ENCODE peak calls at places on chromosomes 16 and 17, in seven cellular contexts. One of them, this sample, is unnamed.

GRCh38 chr17:60102632-60103047 is 23.9 kb upstream of the HEATR6 start:
- DNase-seq in H7: no peak
- DNase-seq in Right ventricle myocardium superior: peak; percentile 59
- DNase-seq in non-pigmented ciliary epithelial cell: no peak
- DNase-seq in GM19239: no peak
- DNase-seq in HuH-7: no peak
- DNase-seq in nephron progenitor cell: no peak
- DNase-seq in this sample: no peak

GRCh38 chr16:1042076-1042744 is 30.3 kb upstream of the SSTR5 start:
- DNase-seq in Right ventricle myocardium superior: no peak
- DNase-seq in non-pigmented ciliary epithelial cell: no peak
- DNase-seq in H7: no peak
- DNase-seq in nephron progenitor cell: no peak
- DNase-seq in GM19239: no peak
- DNase-seq in HuH-7: no peak
- DNase-seq in this sample: no peak

GRCh38 chr17:77131919-77132318 is 8.8 kb upstream of the SEC14L1 start:
- DNase-seq in GM19239: no peak
- DNase-seq in HuH-7: peak; percentile 30
- DNase-seq in H7: no peak
- DNase-seq in Right ventricle myocardium superior: no peak
- DNase-seq in non-pigmented ciliary epithelial cell: no peak
- DNase-seq in nephron progenitor cell: no peak
- DNase-seq in this sample: no peak

GRCh38 chr16:80233097-80233835 is 307.5 kb upstream of the DYNLRB2 start:
- DNase-seq in Right ventricle myocardium superior: no peak
- DNase-seq in H7: no peak
- DNase-seq in non-pigmented ciliary epithelial cell: no peak
- DNase-seq in GM19239: no peak
- DNase-seq in nephron progenitor cell: no peak
- DNase-seq in HuH-7: peak; percentile 17
- DNase-seq in this sample: no peak

GRCh38 chr16:84643677-84644076 is 4.6 kb upstream of the KLHL36 start:
- DNase-seq in nephron progenitor cell: no peak
- DNase-seq in Right ventricle myocardium superior: no peak
- DNase-seq in GM19239: no peak
- DNase-seq in H7: no peak
- DNase-seq in non-pigmented ciliary epithelial cell: no peak
- DNase-seq in HuH-7: no peak
- DNase-seq in this sample: no peak

GRCh38 chr16:29710227-29711219 is 31.5 kb downstream of the QPRT start:
- DNase-seq in H7: no peak
- DNase-seq in GM19239: no peak
- DNase-seq in nephron progenitor cell: peak; percentile 11
- DNase-seq in non-pigmented ciliary epithelial cell: peak; percentile 45
- DNase-seq in HuH-7: peak; percentile 53
- DNase-seq in Right ventricle myocardium superior: no peak
- DNase-seq in this sample: peak; percentile 48

GRCh38 chr16:66935319-66936011 is at the start of gene CES2:
- DNase-seq in Right ventricle myocardium superior: peak; percentile 78
- DNase-seq in H7: peak; percentile 68
- DNase-seq in HuH-7: no peak
- DNase-seq in GM19239: no peak
- DNase-seq in non-pigmented ciliary epithelial cell: no peak
- DNase-seq in nephron progenitor cell: peak; percentile 51
- DNase-seq in this sample: no peak

GRCh38 chr17:60193482-60193881 is 43.7 kb downstream of the CA4 start:
- DNase-seq in H7: no peak
- DNase-seq in Right ventricle myocardium superior: no peak
- DNase-seq in nephron progenitor cell: no peak
- DNase-seq in HuH-7: no peak
- DNase-seq in GM19239: no peak
- DNase-seq in non-pigmented ciliary epithelial cell: no peak
- DNase-seq in this sample: no peak

GRCh38 chr17:56786989-56787482 is 46.7 kb downstream of the C17orf67 start:
- DNase-seq in HuH-7: no peak
- DNase-seq in GM19239: peak; percentile 23
- DNase-seq in non-pigmented ciliary epithelial cell: peak; percentile 74
- DNase-seq in nephron progenitor cell: no peak
- DNase-seq in Right ventricle myocardium superior: no peak
- DNase-seq in H7: no peak
- DNase-seq in this sample: peak; percentile 91